ENCODE peak calls at places on chromosomes 13 and 19, in four cellular contexts. U is K562, C is H1, H is GM12878. Q is an unnamed sample.

GRCh38 chr19:50896591-50897190 is 14.5 kb downstream of the KLK4 start:
- DNase-seq in C (no peak), H (peak; percentile 100), U (peak; percentile 40), Q (no peak)

GRCh38 chr19:48397636-48398328 is 4.3 kb downstream of the GRIN2D start:
- DNase-seq in U (no peak), H (no peak), C (no peak), Q (no peak)

GRCh38 chr19:4722671-4723464 is 774 bp downstream of the DPP9 start:
- DNase-seq in C (no peak), H (no peak), U (no peak), Q (no peak)

GRCh38 chr13:59960683-59961082 is 203.0 kb downstream of the DIAPH3 start:
- DNase-seq in U (no peak), H (no peak), C (no peak), Q (no peak)

GRCh38 chr13:50277127-50277526 is 261.9 kb downstream of the KCNRG start:
- DNase-seq in C (no peak), U (peak; percentile 17), H (no peak), Q (no peak)

GRCh38 chr19:19459707-19460251 is 54.3 kb downstream of the GATAD2A start:
- DNase-seq in U (no peak), H (no peak), C (no peak), Q (no peak)

GRCh38 chr13:106176103-106176502 is 359.4 kb downstream of the EFNB2 start:
- DNase-seq in H (no peak), U (no peak), C (no peak), Q (no peak)

GRCh38 chr19:15439078-15439799 is 10.5 kb downstream of the WIZ start:
- DNase-seq in H (no peak), U (no peak), C (no peak), Q (no peak)

GRCh38 chr19:48511800-48512503 is at the start of gene LMTK3:
- DNase-seq in C (peak; percentile 82), U (peak; percentile 88), H (no peak), Q (peak; percentile 97)

GRCh38 chr13:98687319-98687718 is 65.2 kb downstream of the SLC15A1 start:
- DNase-seq in U (no peak), H (no peak), C (no peak), Q (no peak)

GRCh38 chr19:45125975-45126493 is 33.1 kb downstream of the PPP1R37 start:
- DNase-seq in H (no peak), C (peak; percentile 96), U (peak; percentile 66), Q (peak; percentile 68)

GRCh38 chr13:45231722-45232121 is 30.9 kb upstream of the KCTD4 start:
- DNase-seq in H (no peak), C (no peak), U (no peak), Q (peak; percentile 11)

GRCh38 chr19:1968279-1969175 is 27.6 kb downstream of the CSNK1G2 start:
- DNase-seq in U (no peak), C (no peak), H (no peak), Q (peak; percentile 86)

GRCh38 chr19:3508771-3509535 is 2.8 kb downstream of the FZR1 start:
- DNase-seq in C (no peak), H (no peak), U (no peak), Q (no peak)

GRCh38 chr13:86446311-86446710 is 647.1 kb upstream of the SLITRK6 start:
- DNase-seq in H (no peak), U (no peak), C (no peak), Q (no peak)

GRCh38 chr13:43797869-43798268 is 11.1 kb upstream of the ENOX1 start:
- DNase-seq in H (no peak), U (no peak), C (no peak), Q (no peak)

GRCh38 chr19:46132508-46133100 is 8.1 kb upstream of the IGFL3 start:
- DNase-seq in C (no peak), H (no peak), U (no peak), Q (no peak)

GRCh38 chr19:18128044-18128443 is 24.9 kb upstream of the PIK3R2 start:
- DNase-seq in U (no peak), H (no peak), C (no peak), Q (no peak)

GRCh38 chr19:46753420-46754155 is 7.3 kb upstream of the STRN4 start:
- DNase-seq in U (peak; percentile 74), H (no peak), C (peak; percentile 78), Q (peak; percentile 77)

DNA sequence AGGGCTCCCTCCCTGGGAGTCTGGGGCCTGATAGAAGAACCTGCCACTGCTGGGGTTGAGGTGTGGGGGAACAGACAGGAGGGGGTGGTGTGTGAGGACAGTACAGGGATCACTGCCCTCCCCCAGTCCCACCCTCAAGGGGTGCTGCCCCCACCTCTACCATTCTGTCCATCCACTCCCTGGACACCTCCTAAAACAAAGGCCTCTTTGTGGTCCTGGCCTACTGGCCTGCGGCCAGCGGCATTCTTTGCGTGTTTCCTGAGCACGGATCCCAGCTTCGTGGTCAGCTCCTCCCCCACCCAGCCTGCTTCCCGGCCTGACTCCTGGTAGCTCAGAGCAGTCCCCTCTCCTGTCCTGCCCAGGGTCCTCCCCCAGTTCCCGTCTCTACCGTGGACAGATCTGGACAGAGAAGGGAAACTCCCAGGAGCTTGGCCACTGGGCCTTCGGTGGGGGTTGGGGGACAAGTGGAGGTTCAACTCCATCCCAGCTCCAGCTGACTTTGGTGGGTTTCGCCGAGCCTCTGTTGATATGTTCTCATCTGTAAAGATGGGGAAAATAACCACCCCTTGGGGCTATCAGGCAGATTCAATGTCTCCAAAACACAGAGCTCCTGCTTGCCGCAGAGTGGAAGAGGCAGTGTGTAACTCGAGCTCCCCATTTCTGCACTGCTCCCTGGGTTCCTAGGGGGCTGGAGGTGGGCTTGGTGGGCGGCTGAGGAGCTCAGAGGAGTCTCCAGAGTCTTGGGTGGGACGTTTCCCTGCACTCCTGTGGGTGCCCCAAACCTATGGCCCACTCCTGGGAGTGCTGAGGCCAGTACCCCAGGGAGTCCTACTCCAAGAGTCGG is 48.7 kb downstream of the LYL1 start:
- DNase-seq in U (no peak), C (no peak), H (no peak), Q (peak; percentile 73)
- TF ChIP-seq JUND in U (no peak), C (no peak), H (no peak), Q (no peak)

GRCh38 chr13:51524312-51524711 is 60.0 kb upstream of the WDFY2 start:
- DNase-seq in H (no peak), C (no peak), U (no peak), Q (no peak)
- TF ChIP-seq NRF1 in H (no peak), C (no peak), U (no peak), Q (no peak)

GRCh38 chr13:29361716-29362115 is 233.8 kb downstream of the SLC7A1 start:
- DNase-seq in H (no peak), C (no peak), U (no peak), Q (no peak)

GRCh38 chr13:29359181-29359580 is 236.3 kb downstream of the SLC7A1 start:
- DNase-seq in U (no peak), H (no peak), C (no peak), Q (no peak)

GRCh38 chr13:29362849-29363604 is 232.5 kb downstream of the SLC7A1 start:
- DNase-seq in C (peak; percentile 62), H (peak; percentile 13), U (peak; percentile 57), Q (peak; percentile 79)
- TF ChIP-seq JUND in C (no peak), H (no peak), U (no peak), Q (no peak)

DNA sequence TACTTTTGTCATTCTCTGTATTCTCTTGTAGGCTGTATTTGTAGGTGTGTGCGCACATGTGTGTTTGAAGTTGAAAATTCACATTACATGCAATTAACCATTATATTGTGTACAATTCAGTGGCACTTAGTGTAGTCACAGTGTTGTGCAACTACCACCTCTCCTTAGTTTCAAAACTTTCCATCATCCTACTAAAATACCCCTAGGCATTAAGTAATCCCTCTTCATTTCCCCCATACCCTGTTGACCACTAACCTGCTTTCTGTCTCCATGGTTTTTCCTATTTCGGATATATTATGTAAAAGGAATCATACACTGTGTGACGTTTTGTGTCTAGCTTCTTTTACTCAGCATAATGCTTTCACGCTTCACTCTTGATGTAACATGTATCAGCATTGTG is 16.1 kb downstream of the LSM14A start:
- DNase-seq in H (no peak), U (no peak), C (no peak), Q (no peak)
- TF ChIP-seq NRF1 in H (no peak), U (no peak), C (no peak), Q (no peak)

GRCh38 chr19:8004723-8005513 is 523 bp downstream of the ELAVL1 start:
- DNase-seq in H (no peak), U (peak; percentile 54), C (no peak), Q (peak; percentile 78)
- TF ChIP-seq JUND in H (no peak), U (no peak), C (no peak), Q (no peak)